ENCODE peak calls at places on chromosomes 5 and 9, in nine cellular contexts. L, V, Y, X, C, W, F, R and H are unnamed samples.

GRCh38 chr9:121261107-121261460 is 6.9 kb upstream of the GSN start:
- DNase-seq in X (no peak), Y (peak), C (no peak), V (no peak), R (no peak), W (no peak), L (peak), F (no peak), H (no peak)

GRCh38 chr9:14778565-14778964 is 56.0 kb upstream of the CER1 start:
- DNase-seq in Y (no peak), R (no peak), L (no peak), W (no peak), F (no peak), X (no peak), C (no peak), V (no peak), H (no peak)

GRCh38 chr5:171897231-171897630 is 109.2 kb downstream of the FBXW11 start:
- DNase-seq in C (no peak), R (no peak), L (no peak), W (no peak), X (no peak), F (no peak), Y (no peak), V (no peak), H (no peak)

GRCh38 chr5:112555691-112556090 is 136.6 kb upstream of the EPB41L4A start:
- DNase-seq in F (no peak), X (no peak), W (no peak), C (no peak), Y (peak), V (no peak), L (peak), R (no peak), H (no peak)

GRCh38 chr5:159341914-159342313 is 11.6 kb upstream of the IL12B start:
- DNase-seq in X (peak), Y (peak), W (peak), V (peak), L (peak), R (no peak), F (peak), C (no peak), H (peak)

GRCh38 chr9:96140401-96141180 is 161.4 kb downstream of the HSD17B3 start:
- DNase-seq in R (no peak), X (no peak), F (no peak), C (peak), V (peak), W (no peak), Y (no peak), L (no peak), H (no peak)

GRCh38 chr5:586751-587285 is 25.3 kb upstream of the CEP72 start:
- DNase-seq in X (no peak), W (peak), F (peak), Y (no peak), C (peak), R (no peak), V (no peak), L (no peak), H (no peak)

GRCh38 chr5:22258139-22258538 is 595.0 kb downstream of the CDH12 start:
- DNase-seq in L (no peak), V (no peak), C (no peak), X (no peak), Y (no peak), F (no peak), W (no peak), R (no peak), H (no peak)

GRCh38 chr9:80157561-80157983 is 585.8 kb downstream of the TLE4 start:
- DNase-seq in X (no peak), Y (peak), R (no peak), F (no peak), L (no peak), V (peak), W (no peak), C (no peak), H (no peak)

GRCh38 chr9:3528466-3528865 is 2.7 kb upstream of the RFX3 start:
- DNase-seq in V (no peak), F (no peak), Y (no peak), W (no peak), L (no peak), C (no peak), R (no peak), X (peak), H (peak)